ENCODE peak calls at places on chromosomes 1 and 21, in four cellular contexts. One of them, this sample, is unnamed. For H3K9me3, the result is how much of the 10 kb centered on the place peaks cover.

GRCh38 chr1:51249445-51249844 is 13.4 kb downstream of the RNF11 start:
- DNase-seq in stomach: no peak
- DNase-seq in transverse colon: no peak
- DNase-seq in spleen: no peak
- DNase-seq in this sample: no peak

GRCh38 chr1:87686137-87686490 is 357.4 kb downstream of the LMO4 start:
- DNase-seq in stomach: no peak
- DNase-seq in spleen: no peak
- DNase-seq in transverse colon: no peak
- DNase-seq in this sample: no peak

GRCh38 chr1:183884512-183884911 is 79.6 kb downstream of the RGL1 start:
- DNase-seq in stomach: no peak
- DNase-seq in transverse colon: no peak
- DNase-seq in spleen: no peak
- DNase-seq in this sample: no peak

GRCh38 chr1:26280333-26281042 is 602 bp downstream of the SH3BGRL3 start:
- DNase-seq in transverse colon: peak
- DNase-seq in stomach: peak
- DNase-seq in spleen: peak
- DNase-seq in this sample: no peak

GRCh38 chr1:220271706-220272046 is 577 bp downstream of the RAB3GAP2 start:
- DNase-seq in spleen: peak
- DNase-seq in transverse colon: peak
- DNase-seq in stomach: no peak
- DNase-seq in this sample: no peak

GRCh38 chr1:167216809-167217208 is 3.9 kb upstream of the POU2F1 start:
- DNase-seq in stomach: no peak
- DNase-seq in spleen: no peak
- DNase-seq in transverse colon: no peak
- DNase-seq in this sample: no peak

GRCh38 chr1:153260980-153261792 is 1.7 kb downstream of the LORICRIN start:
- DNase-seq in stomach: no peak
- DNase-seq in transverse colon: no peak
- DNase-seq in spleen: peak
- DNase-seq in this sample: no peak

GRCh38 chr1:47696404-47696910 is 258.6 kb downstream of the FOXD2 start:
- DNase-seq in spleen: peak
- DNase-seq in stomach: no peak
- DNase-seq in transverse colon: no peak
- DNase-seq in this sample: peak

GRCh38 chr1:55179177-55179835 is 35.9 kb downstream of the USP24 start:
- DNase-seq in transverse colon: no peak
- DNase-seq in stomach: no peak
- DNase-seq in spleen: no peak
- DNase-seq in this sample: no peak

GRCh38 chr21:20997633-20998455 is at the start of gene NCAM2:
- DNase-seq in stomach: peak
- DNase-seq in spleen: peak
- DNase-seq in transverse colon: peak
- DNase-seq in this sample: no peak
- TF ChIP-seq POLR2AphosphoS5 in stomach: no peak
- TF ChIP-seq POLR2AphosphoS5 in spleen: peak
- TF ChIP-seq POLR2AphosphoS5 in transverse colon: no peak
- TF ChIP-seq POLR2AphosphoS5 in this sample: peak

DNA sequence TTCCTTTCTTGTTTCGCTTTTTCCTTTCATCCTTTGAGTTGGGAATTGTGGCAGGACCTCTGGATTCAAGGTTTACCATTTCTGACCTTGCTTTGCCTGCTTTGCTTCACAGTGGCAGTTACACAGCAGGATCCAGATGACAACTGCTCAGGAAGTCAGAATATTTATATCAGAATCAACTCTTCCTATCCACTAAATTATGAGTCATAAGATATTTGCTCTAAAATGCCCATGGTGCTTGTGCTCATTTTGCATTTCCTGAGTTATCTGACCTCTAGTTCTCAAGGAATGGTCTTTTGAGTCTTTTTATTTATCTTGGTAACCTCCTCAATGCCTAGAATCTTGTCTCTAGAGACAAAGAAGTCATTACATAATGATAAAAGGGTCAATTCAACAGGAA is 290.8 kb downstream of the LRRC7 start:
- DNase-seq in transverse colon: no peak
- DNase-seq in spleen: no peak
- DNase-seq in stomach: no peak
- DNase-seq in this sample: no peak
- H3K9me3 ChIP-seq in transverse colon: under half
- H3K9me3 ChIP-seq in spleen: under half
- H3K9me3 ChIP-seq in stomach: under half
- H3K9me3 ChIP-seq in this sample: under half

GRCh38 chr21:25573409-25574206 is 33.7 kb downstream of the MRPL39 start:
- DNase-seq in transverse colon: no peak
- DNase-seq in spleen: no peak
- DNase-seq in stomach: no peak
- DNase-seq in this sample: no peak
- TF ChIP-seq POLR2AphosphoS5 in transverse colon: no peak
- TF ChIP-seq POLR2AphosphoS5 in spleen: peak
- TF ChIP-seq POLR2AphosphoS5 in stomach: no peak
- TF ChIP-seq POLR2AphosphoS5 in this sample: no peak

DNA sequence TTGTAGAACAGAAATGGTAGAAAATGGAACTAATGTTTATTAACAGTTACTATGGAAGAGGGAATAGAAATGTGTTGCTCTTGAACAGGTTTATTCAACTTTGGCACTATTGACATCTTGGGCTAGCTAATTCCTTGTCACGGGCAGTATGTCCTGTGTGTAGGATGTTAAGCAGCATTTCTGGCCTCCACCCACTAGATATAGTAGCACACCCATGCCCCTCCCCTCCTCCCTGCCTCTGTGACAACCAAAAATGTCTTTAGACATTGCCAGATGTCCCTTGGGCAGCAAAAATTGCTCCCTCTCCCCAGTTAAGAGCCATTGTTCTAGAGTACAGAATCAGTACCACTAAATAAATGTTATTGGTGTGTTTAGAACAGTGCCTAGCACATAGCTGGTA is 91.4 kb upstream of the TPTE start:
- DNase-seq in transverse colon: no peak
- DNase-seq in spleen: no peak
- DNase-seq in stomach: no peak
- DNase-seq in this sample: no peak
- H3K9me3 ChIP-seq in transverse colon: under half
- H3K9me3 ChIP-seq in spleen: under half
- H3K9me3 ChIP-seq in stomach: half or more
- H3K9me3 ChIP-seq in this sample: under half

GRCh38 chr1:71623888-71624287 is 543.1 kb upstream of the ZRANB2 start:
- DNase-seq in spleen: no peak
- DNase-seq in transverse colon: no peak
- DNase-seq in stomach: no peak
- DNase-seq in this sample: no peak
- TF ChIP-seq POLR2AphosphoS5 in spleen: no peak
- TF ChIP-seq POLR2AphosphoS5 in transverse colon: no peak
- TF ChIP-seq POLR2AphosphoS5 in stomach: no peak
- TF ChIP-seq POLR2AphosphoS5 in this sample: no peak

GRCh38 chr21:8991088-8991907 is 1530.1 kb upstream of the TPTE start:
- DNase-seq in transverse colon: no peak
- DNase-seq in stomach: no peak
- DNase-seq in spleen: no peak
- DNase-seq in this sample: no peak

GRCh38 chr21:8990326-8991087 is 1530.9 kb upstream of the TPTE start:
- DNase-seq in spleen: no peak
- DNase-seq in transverse colon: no peak
- DNase-seq in stomach: no peak
- DNase-seq in this sample: no peak

GRCh38 chr21:8989883-8990325 is 1531.5 kb upstream of the TPTE start:
- DNase-seq in stomach: no peak
- DNase-seq in spleen: no peak
- DNase-seq in transverse colon: no peak
- DNase-seq in this sample: no peak

GRCh38 chr21:8988696-8989095 is 1532.7 kb upstream of the TPTE start:
- DNase-seq in transverse colon: no peak
- DNase-seq in stomach: no peak
- DNase-seq in spleen: no peak
- DNase-seq in this sample: no peak

GRCh38 chr21:8989261-8989882 is 1532.0 kb upstream of the TPTE start:
- DNase-seq in stomach: no peak
- DNase-seq in spleen: no peak
- DNase-seq in transverse colon: no peak
- DNase-seq in this sample: no peak
- H3K9me3 ChIP-seq in stomach: half or more
- H3K9me3 ChIP-seq in spleen: under half
- H3K9me3 ChIP-seq in transverse colon: under half
- H3K9me3 ChIP-seq in this sample: under half

GRCh38 chr1:45038661-45039364 is 26.8 kb downstream of the UROD start:
- DNase-seq in transverse colon: no peak
- DNase-seq in spleen: no peak
- DNase-seq in stomach: no peak
- DNase-seq in this sample: no peak
- TF ChIP-seq POLR2AphosphoS5 in transverse colon: no peak
- TF ChIP-seq POLR2AphosphoS5 in spleen: no peak
- TF ChIP-seq POLR2AphosphoS5 in stomach: no peak
- TF ChIP-seq POLR2AphosphoS5 in this sample: no peak

DNA sequence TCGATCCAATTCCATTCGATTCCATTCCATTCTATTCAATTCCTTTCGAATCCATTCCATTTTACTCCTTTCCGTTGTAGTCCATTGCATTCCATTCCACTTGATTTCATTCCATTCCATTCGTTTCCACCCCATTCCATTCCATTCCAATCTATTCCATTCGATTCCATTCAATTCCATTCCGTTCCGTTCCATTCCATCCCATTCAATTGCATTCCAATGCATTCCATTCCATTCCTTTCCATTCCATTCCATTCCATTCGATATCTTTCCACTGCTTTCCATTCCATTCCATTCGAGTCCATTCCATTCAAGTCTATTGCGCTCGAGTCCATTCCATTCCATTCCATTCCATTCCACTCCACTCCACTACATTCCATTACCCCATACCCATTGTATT is 2568.7 kb upstream of the TPTE start:
- DNase-seq in stomach: no peak
- DNase-seq in transverse colon: no peak
- DNase-seq in spleen: no peak
- DNase-seq in this sample: no peak
- H3K9me3 ChIP-seq in stomach: under half
- H3K9me3 ChIP-seq in transverse colon: under half
- H3K9me3 ChIP-seq in spleen: half or more
- H3K9me3 ChIP-seq in this sample: half or more

GRCh38 chr1:202860744-202861419 is 28.1 kb downstream of the RABIF start:
- DNase-seq in stomach: peak
- DNase-seq in transverse colon: peak
- DNase-seq in spleen: peak
- DNase-seq in this sample: no peak
- TF ChIP-seq POLR2AphosphoS5 in stomach: no peak
- TF ChIP-seq POLR2AphosphoS5 in transverse colon: peak
- TF ChIP-seq POLR2AphosphoS5 in spleen: no peak
- TF ChIP-seq POLR2AphosphoS5 in this sample: no peak